ENCODE peak calls at places on chromosomes 13 and 19, in ten cellular contexts. G, I, A, W, O, B, F, X, C and Q are unnamed samples.

GRCh38 chr19:7679017-7679720 is 1.5 kb upstream of the TRAPPC5 start:
- DNase-seq in G (no peak), C (no peak), F (no peak), X (no peak), W (no peak), A (no peak), O (peak; percentile 81), I (no peak), B (no peak), Q (peak; percentile 6)

GRCh38 chr13:50200562-50200961 is 185.3 kb downstream of the KCNRG start:
- DNase-seq in B (no peak), I (no peak), W (no peak), A (no peak), C (no peak), G (no peak), O (no peak), X (peak; percentile 28), F (no peak), Q (no peak)

GRCh38 chr19:3369337-3370213 is 3.2 kb downstream of the NFIC start:
- DNase-seq in I (no peak), X (no peak), O (peak; percentile 75), F (peak; percentile 71), B (peak; percentile 73), A (no peak), C (no peak), W (no peak), G (peak; percentile 67), Q (no peak)

GRCh38 chr13:30832377-30832776 is 73.7 kb upstream of the MEDAG start:
- DNase-seq in G (no peak), W (no peak), F (no peak), C (no peak), X (no peak), O (no peak), A (no peak), B (no peak), I (no peak), Q (no peak)

GRCh38 chr13:25372275-25373081 is 704 bp downstream of the ATP8A2 start:
- DNase-seq in F (no peak), C (no peak), W (no peak), A (no peak), G (no peak), X (peak; percentile 14), B (no peak), O (no peak), I (no peak), Q (no peak)

GRCh38 chr13:66950666-66951065 is 279.5 kb downstream of the PCDH9 start:
- DNase-seq in C (no peak), X (no peak), G (no peak), F (no peak), O (no peak), I (no peak), B (no peak), A (no peak), W (no peak), Q (no peak)

GRCh38 chr19:5913739-5914357 is at the start of gene CAPS:
- DNase-seq in X (no peak), O (no peak), W (peak; percentile 53), I (peak; percentile 74), C (no peak), G (no peak), A (peak; percentile 69), B (peak; percentile 67), F (peak; percentile 60), Q (peak; percentile 64)

GRCh38 chr19:11581740-11582139 is 4.3 kb upstream of the ACP5 start:
- DNase-seq in A (peak; percentile 28), W (no peak), I (no peak), G (no peak), X (no peak), C (no peak), F (no peak), B (no peak), O (peak; percentile 82), Q (no peak)

GRCh38 chr19:35832054-35832453 is 19.4 kb upstream of the PRODH2 start:
- DNase-seq in X (no peak), F (no peak), O (no peak), A (no peak), I (no peak), C (no peak), G (no peak), W (no peak), B (no peak), Q (no peak)

GRCh38 chr13:32086791-32087441 is 55.3 kb downstream of the FRY start:
- DNase-seq in F (no peak), I (no peak), G (no peak), A (peak; percentile 3), W (no peak), B (no peak), C (no peak), X (no peak), O (no peak), Q (no peak)

GRCh38 chr19:35236638-35237400 is 8.3 kb upstream of the FAM187B start:
- DNase-seq in X (no peak), G (no peak), A (no peak), I (no peak), W (no peak), C (no peak), F (no peak), B (no peak), O (no peak), Q (no peak)

GRCh38 chr13:109787135-109787954 is 962 bp upstream of the IRS2 start:
- DNase-seq in I (no peak), A (no peak), F (peak; percentile 40), C (peak; percentile 76), W (no peak), G (no peak), B (peak; percentile 42), X (peak; percentile 77), O (no peak), Q (no peak)

DNA sequence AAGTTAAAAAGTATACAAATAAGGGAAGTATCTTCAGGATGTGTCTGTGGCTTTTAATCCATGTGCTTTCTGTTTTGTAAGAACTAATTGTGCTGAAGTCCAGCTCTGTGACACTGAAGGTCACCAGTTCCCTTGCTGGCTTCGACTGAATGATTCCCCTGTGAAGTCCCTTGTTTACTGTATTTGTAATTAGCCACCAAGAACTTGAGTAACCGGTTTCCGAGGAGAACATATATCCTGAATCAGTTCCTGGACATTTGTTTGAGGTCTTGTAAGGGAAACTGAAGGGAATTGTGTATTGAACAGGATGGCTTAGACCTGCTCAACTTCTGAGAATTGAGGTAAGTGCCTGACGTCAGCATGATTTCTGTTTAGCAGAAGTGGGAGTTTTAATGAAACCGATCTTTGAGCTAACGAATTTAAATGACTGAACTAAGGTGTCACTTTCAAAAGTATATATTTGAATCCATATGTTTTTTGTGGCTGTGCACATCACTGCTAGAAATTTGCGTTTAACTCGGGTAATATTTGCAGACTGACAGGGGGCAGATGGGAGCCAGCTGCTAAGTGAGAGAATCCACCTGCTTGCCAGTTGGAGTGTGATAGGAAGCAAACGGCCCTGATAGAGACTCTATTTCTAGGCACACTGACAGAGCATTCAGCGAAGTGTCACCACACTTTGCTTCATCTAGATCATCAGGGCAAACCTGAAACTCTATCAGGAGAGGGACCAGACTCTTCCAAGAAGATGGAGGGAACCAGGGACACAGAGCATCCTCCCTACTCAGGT is 530.0 kb downstream of the RFC3 start:
- DNase-seq in F (no peak), X (no peak), W (no peak), A (no peak), G (no peak), B (no peak), I (no peak), C (no peak), O (no peak), Q (peak; percentile 83)
- TF ChIP-seq CTCF in F (peak; percentile 20), X (no peak), W (no peak), A (no peak), G (no peak), B (no peak), I (no peak), C (no peak), O (no peak), Q (no peak)

GRCh38 chr19:45691516-45692186 is at the start of gene SNRPD2:
- DNase-seq in W (peak; percentile 78), B (peak; percentile 96), G (peak; percentile 86), X (peak; percentile 96), F (peak; percentile 91), C (peak; percentile 96), O (peak; percentile 91), I (peak; percentile 94), A (peak; percentile 95), Q (peak; percentile 87)
- TF ChIP-seq CTCF in W (no peak), B (no peak), G (no peak), X (no peak), F (no peak), C (no peak), O (no peak), I (no peak), A (no peak), Q (no peak)

GRCh38 chr19:53581871-53582279 is 43.9 kb downstream of the ZNF331 start:
- DNase-seq in W (no peak), C (no peak), G (no peak), F (no peak), I (no peak), O (no peak), B (no peak), A (no peak), X (no peak), Q (no peak)

GRCh38 chr19:53583181-53583580 is 45.2 kb downstream of the ZNF331 start:
- DNase-seq in W (no peak), F (no peak), B (no peak), X (no peak), G (no peak), C (no peak), O (no peak), I (no peak), A (no peak), Q (no peak)

GRCh38 chr19:53580871-53581835 is 43.2 kb downstream of the ZNF331 start:
- DNase-seq in B (no peak), G (no peak), C (no peak), O (no peak), I (no peak), X (no peak), A (no peak), W (no peak), F (no peak), Q (no peak)

DNA sequence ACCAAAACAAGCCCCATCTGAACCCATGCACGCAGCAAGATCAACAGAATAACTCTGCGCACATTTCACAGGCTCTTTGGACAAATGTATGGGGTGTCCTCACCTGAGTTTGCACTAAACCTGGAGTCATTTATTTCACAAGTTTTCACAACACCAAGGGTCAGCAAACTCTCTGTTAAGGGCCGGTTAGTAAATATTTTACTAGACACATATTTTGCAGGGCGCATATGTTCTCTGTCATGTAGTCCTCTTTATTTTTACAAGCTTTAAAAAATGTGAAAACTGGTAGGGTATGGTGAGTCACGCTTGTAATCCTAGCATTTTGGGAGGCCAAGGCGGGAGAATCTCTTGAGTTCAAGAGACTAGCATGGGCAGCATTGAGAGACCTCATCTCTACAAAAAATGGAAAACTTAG is 45.5 kb upstream of the DPRX start:
- DNase-seq in F (no peak), B (no peak), I (no peak), W (no peak), G (no peak), C (no peak), A (no peak), X (no peak), O (no peak), Q (no peak)
- TF ChIP-seq CTCF in F (no peak), B (no peak), I (no peak), W (no peak), G (no peak), C (no peak), A (no peak), X (no peak), O (no peak), Q (no peak)

DNA sequence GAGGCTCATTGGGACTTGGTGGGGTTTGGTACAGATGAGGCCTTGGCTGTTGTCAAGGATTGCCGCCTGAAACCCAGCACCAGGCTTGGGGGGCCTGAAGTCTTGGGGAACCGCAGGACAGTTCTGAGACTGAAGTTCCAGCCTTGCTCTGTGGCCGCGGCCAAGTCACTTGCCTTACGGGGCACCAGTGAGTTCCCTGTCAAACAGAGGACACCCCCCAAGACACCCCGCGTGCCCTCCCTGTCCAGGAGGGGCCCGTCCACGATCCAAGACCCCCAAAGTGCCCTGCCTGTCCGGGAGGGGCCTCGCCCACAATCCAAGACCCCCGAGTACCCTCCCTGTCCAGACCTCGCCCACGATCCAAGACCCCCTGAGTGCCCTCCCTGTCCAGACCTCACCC is 2.5 kb downstream of the CDC34 start:
- DNase-seq in A (no peak), W (no peak), X (no peak), O (no peak), B (no peak), G (no peak), F (no peak), C (no peak), I (no peak), Q (no peak)
- TF ChIP-seq CTCF in A (no peak), W (no peak), X (no peak), O (no peak), B (no peak), G (no peak), F (no peak), C (no peak), I (no peak), Q (no peak)